ENCODE peak calls at places on chromosomes 11 and 22, in eight cellular contexts. N is bronchial epithelial cell, Y is Right ventricle myocardium superior, Z is AG10803, L is tibial nerve, K is body of pancreas, W is GOT3, H is DMS153. F is an unnamed sample.

GRCh38 chr22:42376721-42377177 is 55.5 kb downstream of the NFAM1 start:
- DNase-seq in K (peak; percentile 28), H (peak; percentile 72), Y (peak; percentile 91), L (peak; percentile 73), N (no peak), Z (peak; percentile 92), W (no peak), F (no peak)

GRCh38 chr11:12750181-12750580 is 76.0 kb downstream of the TEAD1 start:
- DNase-seq in K (no peak), Z (no peak), N (no peak), L (no peak), W (no peak), Y (no peak), H (no peak), F (no peak)

GRCh38 chr11:129972596-129972995 is 30.0 kb downstream of the PRDM10 start:
- DNase-seq in L (no peak), K (no peak), W (no peak), N (no peak), Z (no peak), H (no peak), Y (no peak), F (no peak)

GRCh38 chr11:111388431-111388830 is 9.4 kb upstream of the POU2AF1 start:
- DNase-seq in L (no peak), N (no peak), Y (no peak), K (no peak), H (no peak), Z (no peak), W (no peak), F (no peak)

GRCh38 chr11:2737876-2738275 is 38.1 kb upstream of the KCNQ1OT1 start:
- DNase-seq in W (no peak), Y (peak; percentile 73), Z (peak; percentile 24), K (no peak), L (no peak), N (no peak), H (no peak), F (no peak)

GRCh38 chr11:69014936-69015549 is 2.0 kb upstream of the MRGPRF start:
- DNase-seq in L (no peak), W (no peak), Z (no peak), Y (no peak), N (no peak), H (no peak), K (no peak), F (no peak)

GRCh38 chr11:75118577-75118976 is 21.9 kb upstream of the OR2AT4 start:
- DNase-seq in Y (no peak), W (no peak), Z (no peak), L (no peak), N (no peak), K (no peak), H (no peak), F (no peak)

GRCh38 chr11:125190549-125190948 is 26.0 kb downstream of the PKNOX2 start:
- DNase-seq in W (no peak), Y (no peak), Z (no peak), H (no peak), L (no peak), K (no peak), N (no peak), F (no peak)

GRCh38 chr11:40292636-40293585 is 1166.5 kb downstream of the LRRC4C start:
- DNase-seq in H (no peak), L (no peak), K (no peak), N (no peak), W (no peak), Y (no peak), Z (no peak), F (no peak)

GRCh38 chr22:26718905-26719304 is 61.5 kb downstream of the MIAT start:
- DNase-seq in Z (peak; percentile 99), K (no peak), Y (no peak), N (peak; percentile 17), L (no peak), H (no peak), W (no peak), F (no peak)

GRCh38 chr22:49701380-49702067 is 126.1 kb downstream of the BRD1 start:
- DNase-seq in L (no peak), H (no peak), W (no peak), Y (no peak), N (no peak), K (no peak), Z (no peak), F (no peak)

GRCh38 chr22:39309881-39310714 is 9.3 kb downstream of the RPL3 start:
- DNase-seq in L (no peak), H (no peak), Y (no peak), N (peak; percentile 69), W (no peak), Z (peak; percentile 60), K (no peak), F (no peak)

GRCh38 chr11:110199184-110199981 is 97.0 kb downstream of the RDX start:
- DNase-seq in Y (no peak), Z (no peak), W (no peak), K (no peak), H (no peak), N (peak; percentile 62), L (no peak), F (no peak)

GRCh38 chr11:120994460-120994859 is 29.4 kb upstream of the TBCEL start:
- DNase-seq in W (no peak), Z (no peak), K (no peak), L (no peak), N (no peak), Y (no peak), H (no peak), F (no peak)

GRCh38 chr11:12232819-12233601 is 122.6 kb downstream of the MICAL2 start:
- DNase-seq in L (no peak), N (peak; percentile 91), K (no peak), Z (peak; percentile 95), W (no peak), Y (no peak), H (no peak), F (no peak)

GRCh38 chr22:28222976-28223375 is 303.9 kb upstream of the PITPNB start:
- DNase-seq in Z (peak; percentile 60), H (no peak), N (no peak), W (no peak), Y (no peak), K (no peak), L (no peak), F (no peak)

GRCh38 chr22:33180371-33180770 is 122.2 kb upstream of the SYN3 start:
- DNase-seq in L (no peak), W (no peak), N (peak; percentile 6), Z (peak; percentile 25), H (no peak), Y (no peak), K (no peak), F (no peak)

GRCh38 chr11:119378851-119379465 is 2.5 kb downstream of the USP2 start:
- DNase-seq in Z (no peak), H (no peak), K (no peak), W (no peak), Y (no peak), L (peak; percentile 3), N (no peak), F (no peak)

GRCh38 chr11:75800136-75800675 is 14.8 kb upstream of the UVRAG start:
- DNase-seq in W (no peak), K (no peak), Y (peak; percentile 11), H (no peak), Z (no peak), N (no peak), L (no peak), F (no peak)

GRCh38 chr22:42820075-42820763 is 36.9 kb downstream of the ARFGAP3 start:
- DNase-seq in H (peak; percentile 19), Z (peak; percentile 59), L (no peak), Y (no peak), N (peak; percentile 75), W (no peak), K (no peak), F (no peak)

GRCh38 chr22:46757104-46757503 is 5.3 kb upstream of the TBC1D22A start:
- DNase-seq in K (no peak), Y (no peak), N (no peak), W (no peak), H (no peak), L (no peak), Z (no peak), F (no peak)

GRCh38 chr22:48104786-48105185 is 1342.3 kb downstream of the TBC1D22A start:
- DNase-seq in N (no peak), Z (no peak), W (no peak), Y (no peak), L (no peak), K (no peak), H (no peak), F (no peak)

GRCh38 chr11:17277024-17277584 is 565 bp downstream of the NUCB2 start:
- DNase-seq in L (no peak), W (no peak), N (peak; percentile 54), H (peak; percentile 35), Y (no peak), Z (peak; percentile 55), K (no peak), F (no peak)

GRCh38 chr11:69540118-69541000 is 58.9 kb downstream of the LINC01488 start:
- DNase-seq in Z (no peak), L (no peak), K (peak; percentile 31), H (no peak), W (no peak), N (no peak), Y (peak; percentile 66), F (no peak)

GRCh38 chr11:118621071-118621815 is 13.8 kb downstream of the PHLDB1 start:
- DNase-seq in H (peak; percentile 89), Y (peak; percentile 93), L (peak; percentile 85), N (peak; percentile 80), Z (peak; percentile 86), K (peak; percentile 69), W (no peak), F (no peak)

GRCh38 chr11:117384045-117384444 is 56.4 kb downstream of the CEP164 start:
- DNase-seq in K (no peak), Y (no peak), W (no peak), N (peak; percentile 96), L (no peak), Z (peak; percentile 86), H (no peak), F (no peak)

GRCh38 chr11:12019867-12020416 is 11.5 kb upstream of the DKK3 start:
- DNase-seq in L (no peak), H (no peak), Y (no peak), W (no peak), Z (no peak), K (no peak), N (no peak), F (no peak)

GRCh38 chr11:118908931-118909618 is 16.7 kb downstream of the BCL9L start:
- DNase-seq in K (peak; percentile 71), W (no peak), L (peak; percentile 83), N (no peak), Y (peak; percentile 89), Z (peak; percentile 96), H (peak; percentile 45), F (no peak)

GRCh38 chr11:44301856-44302231 is 8.1 kb downstream of the ALX4 start:
- DNase-seq in W (peak; percentile 66), H (no peak), N (peak; percentile 29), Y (no peak), Z (peak; percentile 56), L (no peak), K (no peak), F (no peak)

GRCh38 chr11:30586251-30587144 is at the start of gene MPPED2:
- DNase-seq in K (peak; percentile 39), N (no peak), L (no peak), H (no peak), W (no peak), Y (peak; percentile 64), Z (no peak), F (no peak)

GRCh38 chr11:119236891-119237290 is 30.8 kb downstream of the CBL start:
- DNase-seq in N (no peak), W (no peak), Z (peak; percentile 20), H (no peak), Y (no peak), L (no peak), K (no peak), F (no peak)

GRCh38 chr11:87265915-87266314 is 228.2 kb downstream of the TMEM135 start:
- DNase-seq in N (no peak), H (no peak), Z (no peak), L (no peak), W (no peak), Y (no peak), K (no peak), F (no peak)

GRCh38 chr11:61780581-61781162 is 11.7 kb downstream of the TMEM258 start:
- DNase-seq in W (no peak), Z (no peak), H (no peak), Y (no peak), N (peak; percentile 23), K (no peak), L (no peak), F (no peak)

GRCh38 chr11:12091957-12092558 is 18.3 kb upstream of the MICAL2 start:
- DNase-seq in K (no peak), W (no peak), Y (no peak), Z (peak; percentile 43), L (no peak), H (peak; percentile 32), N (no peak), F (no peak)

F was measured in effector CD4-positive, alpha-beta T cell.